ENCODE peak calls at places on chromosome 9, in seven cellular contexts. V, Y, K, G, T, Z and O are unnamed samples. For H3K4me1, the result is how much of the 10 kb centered on the place peaks cover.

GRCh38 chr9:22148876-22149637 is 140.0 kb upstream of the CDKN2B start:
- DNase-seq in V (no peak), Y (no peak), K (no peak), G (no peak), T (no peak), Z (no peak), O (no peak)

GRCh38 chr9:134570726-134571325 is 70.8 kb upstream of the COL5A1 start:
- DNase-seq in V (no peak), Y (no peak), K (peak), G (peak), T (no peak), Z (peak), O (no peak)

GRCh38 chr9:21392270-21392669 is 7.1 kb upstream of the IFNA2 start:
- DNase-seq in V (peak), Y (no peak), K (no peak), G (no peak), T (peak), Z (no peak), O (no peak)

GRCh38 chr9:88193766-88194165 is 55.5 kb upstream of the SPATA31C2 start:
- DNase-seq in V (no peak), Y (no peak), K (no peak), G (no peak), T (no peak), Z (no peak), O (no peak)

GRCh38 chr9:38629511-38629910 is 9.1 kb upstream of the ANKRD18A start:
- DNase-seq in V (no peak), Y (no peak), K (no peak), G (no peak), T (no peak), Z (no peak), O (no peak)

GRCh38 chr9:20623021-20623747 is 885 bp upstream of the MLLT3 start:
- DNase-seq in V (no peak), Y (no peak), K (peak), G (peak), T (peak), Z (peak), O (peak)

GRCh38 chr9:18349530-18349929 is 124.4 kb upstream of the ADAMTSL1 start:
- DNase-seq in V (no peak), Y (no peak), K (no peak), G (no peak), T (no peak), Z (no peak), O (no peak)

GRCh38 chr9:93264338-93265125 is 80.6 kb downstream of the WNK2 start:
- DNase-seq in V (no peak), Y (no peak), K (peak), G (peak), T (no peak), Z (no peak), O (peak)

GRCh38 chr9:108416321-108416720 is 439.5 kb downstream of the ACTL7B start:
- DNase-seq in V (peak), Y (no peak), K (no peak), G (no peak), T (peak), Z (no peak), O (no peak)

GRCh38 chr9:19397845-19398244 is 11.0 kb upstream of the ACER2 start:
- DNase-seq in V (no peak), Y (no peak), K (no peak), G (no peak), T (no peak), Z (no peak), O (no peak)

GRCh38 chr9:116452634-116453033 is 234.5 kb upstream of the TRIM32 start:
- DNase-seq in V (no peak), Y (no peak), K (no peak), G (no peak), T (no peak), Z (no peak), O (no peak)

GRCh38 chr9:109354190-109354589 is 33.3 kb upstream of the EPB41L4B start:
- DNase-seq in V (no peak), Y (no peak), K (no peak), G (no peak), T (no peak), Z (no peak), O (no peak)

GRCh38 chr9:134003237-134003636 is 11.1 kb upstream of the VAV2 start:
- DNase-seq in V (no peak), Y (no peak), K (no peak), G (no peak), T (no peak), Z (no peak), O (no peak)

GRCh38 chr9:136093995-136094881 is 851 bp downstream of the NACC2 start:
- DNase-seq in V (peak), Y (no peak), K (peak), G (peak), T (peak), Z (peak), O (peak)

GRCh38 chr9:133258061-133259015 is 16.7 kb downstream of the ABO start:
- DNase-seq in V (no peak), Y (no peak), K (peak), G (no peak), T (no peak), Z (no peak), O (no peak)

GRCh38 chr9:75390951-75391350 is 302.6 kb downstream of the OSTF1 start:
- DNase-seq in V (no peak), Y (no peak), K (no peak), G (no peak), T (no peak), Z (no peak), O (no peak)

GRCh38 chr9:126154869-126155268 is 171.8 kb upstream of the MVB12B start:
- DNase-seq in V (no peak), Y (no peak), K (no peak), G (no peak), T (no peak), Z (no peak), O (no peak)

GRCh38 chr9:129109504-129109903 is 1.1 kb downstream of the CRAT start:
- DNase-seq in V (no peak), Y (no peak), K (no peak), G (peak), T (no peak), Z (no peak), O (peak)

GRCh38 chr9:33817327-33818166 is 587 bp downstream of the UBE2R2 start:
- DNase-seq in V (no peak), Y (no peak), K (peak), G (peak), T (peak), Z (peak), O (peak)

GRCh38 chr9:68832101-68832500 is 127.1 kb downstream of the PIP5K1B start:
- DNase-seq in V (no peak), Y (no peak), K (no peak), G (no peak), T (no peak), Z (no peak), O (no peak)

GRCh38 chr9:17775646-17776045 is 196.8 kb downstream of the SH3GL2 start:
- DNase-seq in V (no peak), Y (no peak), K (no peak), G (no peak), T (no peak), Z (no peak), O (no peak)

GRCh38 chr9:84893360-84894128 is 224.0 kb downstream of the NTRK2 start:
- DNase-seq in V (no peak), Y (no peak), K (no peak), G (no peak), T (no peak), Z (no peak), O (no peak)

GRCh38 chr9:112496074-112496722 is 9.6 kb downstream of the KIAA1958 start:
- DNase-seq in V (no peak), Y (no peak), K (no peak), G (no peak), T (no peak), Z (no peak), O (no peak)

GRCh38 chr9:18362901-18363685 is 110.9 kb upstream of the ADAMTSL1 start:
- DNase-seq in V (no peak), Y (no peak), K (no peak), G (no peak), T (no peak), Z (no peak), O (no peak)

GRCh38 chr9:87122947-87123685 is 175.8 kb upstream of the GAS1 start:
- DNase-seq in V (no peak), Y (no peak), K (no peak), G (no peak), T (peak), Z (no peak), O (no peak)

GRCh38 chr9:31259824-31260223 is 1124.6 kb upstream of the ACO1 start:
- DNase-seq in V (no peak), Y (no peak), K (no peak), G (no peak), T (no peak), Z (no peak), O (no peak)

GRCh38 chr9:79431019-79431679 is 140.6 kb upstream of the TLE4 start:
- DNase-seq in V (no peak), Y (no peak), K (no peak), G (no peak), T (no peak), Z (no peak), O (no peak)

GRCh38 chr9:13437898-13438297 is 158.4 kb upstream of the MPDZ start:
- DNase-seq in V (no peak), Y (no peak), K (no peak), G (no peak), T (no peak), Z (no peak), O (no peak)

GRCh38 chr9:76650692-76651091 is 113.5 kb upstream of the PCA3 start:
- DNase-seq in V (no peak), Y (no peak), K (no peak), G (no peak), T (no peak), Z (no peak), O (no peak)

GRCh38 chr9:3824589-3824988 is 298.8 kb upstream of the RFX3 start:
- DNase-seq in V (no peak), Y (no peak), K (no peak), G (no peak), T (no peak), Z (no peak), O (no peak)

GRCh38 chr9:21402387-21403247 is 6.3 kb upstream of the IFNA8 start:
- DNase-seq in V (no peak), Y (no peak), K (peak), G (no peak), T (no peak), Z (peak), O (no peak)

DNA sequence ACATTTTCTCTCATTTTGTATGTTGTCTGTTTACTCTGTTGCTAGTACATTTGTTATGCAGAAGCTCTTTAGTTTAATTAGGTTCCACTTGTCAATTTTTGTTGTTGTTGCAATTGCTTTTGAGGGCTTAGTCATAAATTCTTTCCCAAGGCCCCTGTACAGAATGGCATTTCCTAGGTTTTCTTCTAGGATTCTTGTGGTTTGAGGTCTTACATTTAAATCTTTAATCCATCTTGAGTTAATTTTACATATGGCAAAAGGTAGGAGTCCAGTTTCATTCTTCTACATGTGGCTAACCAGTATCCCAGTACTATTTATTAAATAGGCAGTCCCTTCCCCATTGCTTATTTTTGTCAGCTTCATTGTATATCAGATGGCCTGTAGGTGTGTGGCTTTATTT is 792.4 kb downstream of the PTPRD start:
- DNase-seq in V (no peak), Y (no peak), K (no peak), G (no peak), T (no peak), Z (no peak), O (no peak)
- H3K4me1 ChIP-seq in V (under half), Y (under half), K (under half), G (under half), T (under half), Z (under half), O (under half)

DNA sequence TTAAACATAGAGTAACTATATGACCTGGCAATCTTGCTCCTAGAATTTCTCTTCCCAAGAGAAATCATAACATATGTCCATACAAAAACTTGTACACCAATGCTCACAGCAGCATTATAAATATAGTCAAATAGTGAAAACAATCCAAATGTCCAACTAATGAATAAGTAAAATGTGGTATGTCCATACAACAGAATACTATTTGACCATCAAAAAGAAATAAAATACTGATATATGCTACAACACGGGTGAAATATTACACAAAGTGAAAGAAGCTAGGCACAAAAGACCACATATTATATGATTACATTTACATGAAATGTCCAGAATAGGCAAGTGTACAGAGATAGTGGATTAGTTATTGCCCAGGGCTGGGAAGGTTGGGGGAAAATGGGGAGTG is 41.4 kb downstream of the PSMB7 start:
- DNase-seq in V (no peak), Y (no peak), K (no peak), G (no peak), T (no peak), Z (no peak), O (no peak)
- TF ChIP-seq CTCF in V (no peak), Y (no peak), K (no peak), G (no peak), T (no peak), Z (no peak), O (no peak)

DNA sequence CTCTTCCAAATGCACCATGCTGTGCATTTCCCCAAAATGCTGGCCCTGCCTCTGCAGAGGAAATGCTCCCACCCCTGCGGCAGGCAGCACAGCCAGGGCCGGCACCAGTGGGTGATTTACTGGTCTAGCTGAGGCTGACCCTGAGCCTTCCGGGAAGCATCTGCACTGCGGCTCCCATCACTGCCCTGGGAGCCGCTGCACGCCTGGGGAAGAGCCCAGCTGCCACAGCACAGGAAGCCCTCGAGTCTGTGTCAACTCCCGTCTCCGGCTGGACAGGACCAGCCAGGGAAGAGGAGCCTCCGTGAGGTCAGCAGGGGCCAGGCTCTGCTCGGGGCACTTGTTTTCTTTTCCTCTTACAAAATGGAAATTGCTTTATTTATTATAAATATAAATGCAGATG is 25.1 kb upstream of the EEIG1 start:
- DNase-seq in V (no peak), Y (no peak), K (no peak), G (peak), T (no peak), Z (no peak), O (no peak)
- H3K4me1 ChIP-seq in V (under half), Y (under half), K (under half), G (under half), T (under half), Z (under half), O (under half)

GRCh38 chr9:95230046-95230445 is 87.5 kb downstream of the FANCC start:
- DNase-seq in V (no peak), Y (no peak), K (no peak), G (no peak), T (no peak), Z (no peak), O (no peak)
- TF ChIP-seq CTCF in V (peak), Y (no peak), K (no peak), G (no peak), T (no peak), Z (no peak), O (no peak)

DNA sequence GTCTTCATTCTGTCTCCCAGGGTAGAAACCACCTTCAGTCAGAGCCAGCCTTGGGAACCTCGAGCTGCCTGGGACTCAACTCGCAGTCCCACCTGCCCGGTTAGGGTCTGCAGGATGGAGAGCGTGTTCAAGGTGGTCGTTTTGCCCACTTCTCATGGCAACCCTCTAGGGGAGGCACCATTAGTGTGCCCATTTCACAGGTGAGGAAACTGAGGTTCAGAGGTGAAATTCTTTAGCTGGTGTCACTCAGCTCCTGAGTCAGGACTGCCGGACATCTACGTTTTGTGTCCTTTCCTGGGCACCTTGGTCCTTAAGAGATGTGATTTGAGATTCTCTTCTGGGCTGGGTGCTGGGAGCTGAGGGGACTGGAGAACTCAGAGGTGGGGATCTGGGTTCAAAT is 30.0 kb downstream of the DAB2IP start:
- DNase-seq in V (no peak), Y (no peak), K (no peak), G (no peak), T (no peak), Z (no peak), O (no peak)
- H3K4me1 ChIP-seq in V (under half), Y (under half), K (under half), G (under half), T (under half), Z (under half), O (under half)

GRCh38 chr9:92175441-92175840 is 60.2 kb upstream of the SPTLC1 start:
- DNase-seq in V (no peak), Y (no peak), K (no peak), G (no peak), T (no peak), Z (no peak), O (no peak)

GRCh38 chr9:92176800-92177185 is 61.6 kb upstream of the SPTLC1 start:
- DNase-seq in V (no peak), Y (no peak), K (no peak), G (no peak), T (no peak), Z (no peak), O (no peak)

GRCh38 chr9:92173318-92173717 is 58.1 kb upstream of the SPTLC1 start:
- DNase-seq in V (no peak), Y (no peak), K (no peak), G (no peak), T (no peak), Z (no peak), O (no peak)

GRCh38 chr9:92177591-92177990 is 62.4 kb upstream of the SPTLC1 start:
- DNase-seq in V (no peak), Y (no peak), K (no peak), G (no peak), T (no peak), Z (no peak), O (no peak)

DNA sequence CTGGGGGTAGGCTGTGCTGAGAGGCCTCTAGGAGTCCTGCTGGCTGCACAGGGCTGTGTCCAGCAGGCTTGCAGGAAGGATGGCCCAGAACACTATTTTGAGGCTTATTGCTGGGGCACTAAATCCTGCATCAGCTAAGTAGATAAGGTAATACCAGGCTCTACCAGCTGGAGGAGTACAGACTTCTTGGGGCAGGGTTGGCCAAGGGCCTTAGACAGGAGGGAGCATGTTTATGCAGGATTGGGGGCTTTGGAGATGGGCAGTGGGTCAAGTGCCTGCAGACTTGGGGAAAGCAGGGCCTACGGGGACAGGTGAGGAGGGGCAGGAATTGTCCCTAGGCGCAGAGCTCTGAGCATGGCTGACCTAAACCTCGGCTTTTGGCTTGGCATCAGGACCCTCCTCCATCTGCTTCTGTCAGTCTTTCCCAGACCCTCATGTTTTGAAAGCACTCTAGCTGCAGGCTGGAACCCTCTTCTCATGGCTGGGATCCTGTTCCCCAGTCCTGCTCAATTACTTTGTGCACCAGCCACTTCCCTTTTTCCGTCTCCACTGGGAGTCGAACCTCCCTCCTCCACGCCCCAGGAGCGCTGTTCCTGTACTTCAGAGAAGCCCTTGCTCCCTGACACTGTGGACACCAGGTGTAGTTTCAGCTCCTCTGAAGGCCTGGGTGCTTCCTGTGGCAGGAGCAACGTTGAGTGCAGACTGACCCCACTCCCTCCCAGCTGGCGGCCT is 61.0 kb upstream of the SPTLC1 start:
- DNase-seq in V (peak), Y (no peak), K (no peak), G (no peak), T (no peak), Z (no peak), O (no peak)
- TF ChIP-seq CTCF in V (peak), Y (no peak), K (no peak), G (no peak), T (peak), Z (no peak), O (no peak)